ENCODE peak calls at places on chromosomes 1 and 21, in five cellular contexts. N is HFF-Myc; H is hepatocyte; Y is CD8-positive, alpha-beta T cell; T is psoas muscle. W is an unnamed sample.

GRCh38 chr21:32886339-32886738 is 114.8 kb upstream of the PAXBP1 start:
- DNase-seq in N (no peak), H (no peak), Y (no peak), T (no peak), W (no peak)

GRCh38 chr1:156664046-156664948 is 12.9 kb downstream of the NES start:
- DNase-seq in N (no peak), H (no peak), Y (no peak), T (peak; percentile 46), W (no peak)

GRCh38 chr1:245500546-245500945 is 345.8 kb downstream of the KIF26B start:
- DNase-seq in N (peak; percentile 10), H (no peak), Y (no peak), T (no peak), W (no peak)

GRCh38 chr1:99648107-99648506 is 2.2 kb downstream of the PALMD start:
- DNase-seq in N (no peak), H (peak; percentile 21), Y (no peak), T (peak; percentile 63), W (no peak)

GRCh38 chr1:198880818-198881597 is 242.2 kb downstream of the PTPRC start:
- DNase-seq in N (peak; percentile 72), H (peak; percentile 45), Y (no peak), T (no peak), W (peak; percentile 95)

GRCh38 chr1:67766117-67766978 is 66.9 kb downstream of the GNG12 start:
- DNase-seq in N (no peak), H (peak; percentile 77), Y (peak; percentile 31), T (peak; percentile 41), W (no peak)

GRCh38 chr1:4710592-4711190 is 56.3 kb downstream of the AJAP1 start:
- DNase-seq in N (no peak), H (peak; percentile 58), Y (no peak), T (no peak), W (no peak)

GRCh38 chr1:35120458-35121133 is 41.4 kb downstream of the ZMYM1 start:
- DNase-seq in N (no peak), H (no peak), Y (no peak), T (no peak), W (no peak)

GRCh38 chr1:55143686-55144085 is 71.5 kb downstream of the USP24 start:
- DNase-seq in N (no peak), H (peak; percentile 20), Y (no peak), T (no peak), W (no peak)

GRCh38 chr1:21072721-21073120 is 104.0 kb downstream of the EIF4G3 start:
- DNase-seq in N (no peak), H (no peak), Y (no peak), T (no peak), W (no peak)

GRCh38 chr1:75969550-75969949 is 37.3 kb upstream of the ASB17 start:
- DNase-seq in N (no peak), H (no peak), Y (no peak), T (no peak), W (no peak)

GRCh38 chr1:244165701-244166100 is 114.6 kb downstream of the ZBTB18 start:
- DNase-seq in N (no peak), H (no peak), Y (no peak), T (no peak), W (no peak)

GRCh38 chr1:97797403-97798183 is 123.2 kb downstream of the DPYD start:
- DNase-seq in N (no peak), H (no peak), Y (no peak), T (no peak), W (no peak)

GRCh38 chr1:213864007-213864406 is 123.8 kb upstream of the PROX1 start:
- DNase-seq in N (no peak), H (no peak), Y (no peak), T (no peak), W (no peak)

GRCh38 chr1:12006167-12006921 is 13.0 kb upstream of the MIIP start:
- DNase-seq in N (no peak), H (no peak), Y (no peak), T (no peak), W (no peak)

GRCh38 chr1:10515627-10516026 is 40.9 kb downstream of the PEX14 start:
- DNase-seq in N (no peak), H (no peak), Y (no peak), T (no peak), W (no peak)

GRCh38 chr1:67843335-67843734 is 10.1 kb upstream of the GNG12 start:
- DNase-seq in N (no peak), H (no peak), Y (no peak), T (no peak), W (no peak)

GRCh38 chr1:225651376-225651871 is 1.5 kb downstream of the ENAH start:
- DNase-seq in N (no peak), H (no peak), Y (no peak), T (no peak), W (no peak)

GRCh38 chr1:53015508-53015860 is 46.5 kb upstream of the PODN start:
- DNase-seq in N (no peak), H (no peak), Y (no peak), T (no peak), W (no peak)

GRCh38 chr21:45355573-45355972 is 49.4 kb upstream of the COL18A1 start:
- DNase-seq in N (no peak), H (no peak), Y (no peak), T (no peak), W (no peak)

GRCh38 chr1:83497563-83497962 is 501.4 kb downstream of the TTLL7 start:
- DNase-seq in N (peak; percentile 31), H (no peak), Y (no peak), T (no peak), W (no peak)

GRCh38 chr1:75539230-75540116 is 71.4 kb downstream of the SLC44A5 start:
- DNase-seq in N (no peak), H (peak; percentile 42), Y (no peak), T (no peak), W (no peak)

GRCh38 chr1:54200519-54200997 is 591 bp downstream of the MRPL37 start:
- DNase-seq in N (no peak), H (no peak), Y (no peak), T (no peak), W (no peak)

GRCh38 chr1:219568728-219569127 is 44.2 kb downstream of the ZC3H11B start:
- DNase-seq in N (no peak), H (no peak), Y (no peak), T (no peak), W (no peak)

GRCh38 chr1:220892997-220893700 is 13.9 kb downstream of the HLX start:
- DNase-seq in N (no peak), H (no peak), Y (no peak), T (no peak), W (no peak)

GRCh38 chr1:91891486-91891885 is 5.5 kb upstream of the TGFBR3 start:
- DNase-seq in N (no peak), H (no peak), Y (no peak), T (no peak), W (no peak)

GRCh38 chr1:228007054-228007800 is 429 bp downstream of the WNT3A start:
- DNase-seq in N (no peak), H (no peak), Y (no peak), T (no peak), W (no peak)

GRCh38 chr1:154943649-154944421 is 7.3 kb upstream of the PMVK start:
- DNase-seq in N (no peak), H (peak; percentile 65), Y (no peak), T (no peak), W (no peak)

GRCh38 chr1:205849619-205850355 is at the start of gene PM20D1:
- DNase-seq in N (peak; percentile 40), H (no peak), Y (peak; percentile 63), T (peak; percentile 65), W (peak; percentile 79)

GRCh38 chr1:15066191-15066590 is 87.4 kb upstream of the TMEM51 start:
- DNase-seq in N (no peak), H (no peak), Y (no peak), T (no peak), W (no peak)

GRCh38 chr1:40820251-40820797 is 36.7 kb downstream of the KCNQ4 start:
- DNase-seq in N (no peak), H (no peak), Y (no peak), T (no peak), W (no peak)

GRCh38 chr1:85220756-85221166 is 19.9 kb upstream of the SYDE2 start:
- DNase-seq in N (no peak), H (no peak), Y (no peak), T (no peak), W (no peak)

GRCh38 chr21:33308586-33309490 is 15.9 kb upstream of the IFNAR1 start:
- DNase-seq in N (peak; percentile 77), H (no peak), Y (no peak), T (no peak), W (no peak)

GRCh38 chr1:237877628-237878027 is 13.1 kb downstream of the ZP4 start:
- DNase-seq in N (no peak), H (no peak), Y (no peak), T (no peak), W (no peak)
- TF ChIP-seq CTCF in N (no peak), H (no peak), Y (no peak), T (no peak), W (no peak)

DNA sequence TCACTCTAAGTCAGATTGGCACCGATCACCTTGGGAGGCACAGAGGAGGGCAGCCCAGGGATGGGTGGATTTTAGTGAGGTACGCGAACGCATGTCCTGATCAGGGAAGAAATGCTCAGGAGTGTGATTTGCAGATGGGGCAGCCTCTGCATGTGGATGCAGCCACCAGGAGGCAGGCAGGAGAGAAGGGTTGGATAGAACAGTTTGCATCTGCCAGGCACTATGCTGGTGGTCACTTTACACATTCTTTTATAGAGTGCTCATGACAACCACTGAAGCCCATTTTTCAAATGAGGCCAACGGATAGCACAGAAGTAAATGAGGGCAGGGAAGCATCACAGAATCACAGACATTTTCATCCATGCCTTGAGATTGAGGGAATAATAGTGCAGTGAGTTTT is 5.7 kb downstream of the LAMB3 start:
- DNase-seq in N (no peak), H (no peak), Y (no peak), T (no peak), W (no peak)
- TF ChIP-seq CTCF in N (peak; percentile 30), H (no peak), Y (no peak), T (peak; percentile 25), W (no peak)

DNA sequence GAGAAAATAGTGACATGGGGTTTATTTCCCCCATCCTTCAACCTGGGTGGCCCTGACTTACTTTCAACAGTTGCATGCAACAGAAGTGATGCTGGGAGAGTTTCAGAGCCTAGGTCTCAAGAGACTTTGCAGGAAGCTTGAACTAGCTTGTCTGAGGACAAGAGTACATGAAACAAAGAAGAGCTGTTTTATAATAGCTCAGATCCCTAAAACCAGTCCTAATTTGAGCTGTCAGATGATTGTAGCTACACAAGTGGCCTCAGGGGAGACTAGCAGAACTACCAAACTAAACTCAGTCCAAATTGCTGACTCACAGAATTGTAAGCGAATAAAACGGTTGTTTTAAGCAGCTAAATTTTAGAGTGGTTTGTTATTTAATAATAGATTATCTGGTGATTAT is 17.1 kb downstream of the RC3H1 start:
- DNase-seq in N (no peak), H (no peak), Y (no peak), T (no peak), W (no peak)
- TF ChIP-seq CTCF in N (no peak), H (no peak), Y (no peak), T (no peak), W (no peak)

GRCh38 chr1:161723459-161724149 is 2.3 kb downstream of the FCRLB start:
- DNase-seq in N (no peak), H (peak; percentile 28), Y (no peak), T (no peak), W (no peak)

GRCh38 chr1:161727343-161727924 is 6.1 kb downstream of the FCRLB start:
- DNase-seq in N (no peak), H (no peak), Y (peak; percentile 12), T (no peak), W (no peak)

GRCh38 chr1:161725888-161726630 is 4.7 kb downstream of the FCRLB start:
- DNase-seq in N (no peak), H (peak; percentile 69), Y (peak; percentile 17), T (peak; percentile 39), W (no peak)

GRCh38 chr1:161728376-161729226 is 7.3 kb downstream of the FCRLB start:
- DNase-seq in N (no peak), H (no peak), Y (no peak), T (no peak), W (no peak)

GRCh38 chr1:161726631-161727342 is 5.4 kb downstream of the FCRLB start:
- DNase-seq in N (no peak), H (peak; percentile 94), Y (peak; percentile 64), T (peak; percentile 87), W (no peak)
- TF ChIP-seq CTCF in N (no peak), H (no peak), Y (no peak), T (no peak), W (no peak)